ENCODE peak calls at places on chromosomes 7 and 10, in nine cellular contexts. R is IMR-90, V is AG10803, Z is right lobe of liver, B is heart right ventricle, X is NB4, D is ovary, A is AG04450, J is HepG2. P is an unnamed sample.
A peak's percentile ranks its signal among the peaks of the same experiment; 100 is the strongest.

GRCh38 chr10:70776455-70777005 is 8.6 kb downstream of the TBATA start:
- DNase-seq in R (no peak), J (no peak), D (no peak), Z (no peak), V (no peak), A (no peak), B (no peak), X (no peak), P (no peak)

GRCh38 chr7:25754333-25754732 is 397.7 kb upstream of the NFE2L3 start:
- DNase-seq in B (no peak), Z (no peak), V (no peak), X (no peak), D (peak; percentile 58), R (no peak), A (no peak), J (no peak), P (no peak)

GRCh38 chr10:72875250-72876055 is 18.1 kb upstream of the OIT3 start:
- DNase-seq in Z (no peak), V (peak; percentile 34), R (peak; percentile 43), A (peak; percentile 4), J (peak; percentile 18), X (peak; percentile 59), B (no peak), D (no peak), P (peak; percentile 61)

GRCh38 chr7:133850497-133851070 is 276.6 kb upstream of the LRGUK start:
- DNase-seq in A (no peak), X (no peak), D (no peak), J (no peak), Z (no peak), R (no peak), V (no peak), B (no peak), P (no peak)

GRCh38 chr10:4316166-4316810 is 509.7 kb upstream of the AKR1E2 start:
- DNase-seq in J (no peak), Z (no peak), D (no peak), V (peak; percentile 87), B (peak; percentile 22), R (peak; percentile 89), X (no peak), A (peak; percentile 4), P (peak; percentile 76)

GRCh38 chr10:24617771-24618396 is 105.8 kb downstream of the ARHGAP21 start:
- DNase-seq in D (peak; percentile 61), V (peak; percentile 41), X (peak; percentile 51), R (peak; percentile 31), J (peak; percentile 50), Z (peak; percentile 50), A (no peak), B (peak; percentile 63), P (peak; percentile 58)

GRCh38 chr10:70916241-70916640 is 27.9 kb upstream of the PCBD1 start:
- DNase-seq in R (no peak), A (no peak), X (no peak), B (no peak), D (no peak), J (no peak), V (no peak), Z (no peak), P (no peak)

GRCh38 chr7:158861936-158862704 is 5.8 kb downstream of the DYNC2I1 start:
- DNase-seq in R (no peak), Z (no peak), V (no peak), J (no peak), A (no peak), B (no peak), X (no peak), D (no peak), P (no peak)

GRCh38 chr7:16993543-16993942 is 111.8 kb upstream of the AGR3 start:
- DNase-seq in A (no peak), X (no peak), V (no peak), J (no peak), B (no peak), D (no peak), R (no peak), Z (no peak), P (no peak)

GRCh38 chr10:113788604-113789083 is 37.2 kb downstream of the PLEKHS1 start:
- DNase-seq in B (no peak), D (no peak), Z (no peak), V (peak; percentile 97), J (no peak), X (peak; percentile 40), R (peak; percentile 96), A (peak; percentile 77), P (peak; percentile 94)

GRCh38 chr7:18495412-18496335 is at the start of gene HDAC9:
- DNase-seq in X (peak; percentile 79), R (peak; percentile 48), D (no peak), B (peak; percentile 17), A (no peak), Z (no peak), J (no peak), V (peak; percentile 46), P (peak; percentile 40)

GRCh38 chr7:102140952-102141370 is 145.7 kb upstream of the SH2B2 start:
- DNase-seq in R (no peak), B (no peak), V (no peak), A (no peak), X (peak; percentile 71), J (no peak), D (no peak), Z (no peak), P (no peak)

GRCh38 chr7:108181073-108181985 is 51.2 kb upstream of the LAMB4 start:
- DNase-seq in X (peak; percentile 62), V (peak; percentile 58), J (peak; percentile 43), Z (no peak), R (peak; percentile 67), D (no peak), B (no peak), A (peak; percentile 30), P (peak; percentile 84)

DNA sequence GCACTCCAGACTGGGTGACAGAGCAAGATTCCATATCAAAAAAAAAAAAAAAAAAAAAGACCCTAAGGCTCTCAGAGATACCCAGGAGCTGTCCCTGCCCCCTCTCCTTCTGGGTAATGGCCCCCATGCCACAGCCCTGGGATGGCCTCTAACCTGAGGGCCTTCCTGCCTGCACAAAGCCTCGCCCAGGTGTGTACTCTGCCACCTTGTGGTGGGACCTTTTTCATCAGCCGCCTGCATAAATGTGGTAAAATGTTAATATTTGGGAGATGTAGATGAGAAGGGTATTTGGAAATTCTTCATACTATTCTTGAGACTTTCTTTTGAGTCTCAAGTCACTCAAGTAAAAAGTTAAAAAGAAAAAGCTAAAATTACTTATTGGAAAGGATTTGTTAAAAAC is 46.3 kb upstream of the RNF216 start:
- DNase-seq in J (peak; percentile 25), R (no peak), A (no peak), B (no peak), V (no peak), Z (peak; percentile 31), D (no peak), X (peak; percentile 55), P (peak; percentile 19)
- TF ChIP-seq CTCF in J (peak; percentile 70), R (peak; percentile 37), A (peak; percentile 49), B (no peak), V (peak; percentile 37), Z (peak; percentile 43), D (no peak), X (peak; percentile 64), P (peak; percentile 70)

GRCh38 chr7:104327534-104327933 is 869 bp upstream of the LHFPL3 start:
- DNase-seq in Z (no peak), X (no peak), D (no peak), J (no peak), B (no peak), V (no peak), A (no peak), R (no peak), P (no peak)

GRCh38 chr7:104328308-104328969 is at the start of gene LHFPL3:
- DNase-seq in V (no peak), X (no peak), B (no peak), D (no peak), R (no peak), A (no peak), J (no peak), Z (no peak), P (peak; percentile 0)

GRCh38 chr7:104327963-104328307 is 468 bp upstream of the LHFPL3 start:
- DNase-seq in Z (no peak), J (no peak), A (no peak), D (no peak), B (no peak), R (no peak), X (no peak), V (no peak), P (no peak)

GRCh38 chr7:104328970-104329825 is 795 bp downstream of the LHFPL3 start:
- DNase-seq in V (no peak), B (no peak), R (no peak), Z (no peak), A (no peak), J (no peak), X (no peak), D (no peak), P (peak; percentile 0)
- H3K4me3 ChIP-seq in V (no peak overlapping the region), B (peak overlapping the region; percentile 20), R (peak overlapping the region; percentile 24), Z (no peak overlapping the region), A (peak overlapping the region; percentile 34), J (no peak overlapping the region), X (no peak overlapping the region), D (no peak overlapping the region), P (no peak overlapping the region)

GRCh38 chr10:55180357-55180756 is 379.3 kb upstream of the PCDH15 start:
- DNase-seq in A (no peak), J (no peak), B (no peak), R (no peak), Z (no peak), X (no peak), V (no peak), D (no peak), P (no peak)

GRCh38 chr10:55169509-55169908 is 368.5 kb upstream of the PCDH15 start:
- DNase-seq in A (no peak), R (no peak), D (no peak), J (no peak), X (no peak), B (no peak), Z (no peak), V (no peak), P (no peak)

DNA sequence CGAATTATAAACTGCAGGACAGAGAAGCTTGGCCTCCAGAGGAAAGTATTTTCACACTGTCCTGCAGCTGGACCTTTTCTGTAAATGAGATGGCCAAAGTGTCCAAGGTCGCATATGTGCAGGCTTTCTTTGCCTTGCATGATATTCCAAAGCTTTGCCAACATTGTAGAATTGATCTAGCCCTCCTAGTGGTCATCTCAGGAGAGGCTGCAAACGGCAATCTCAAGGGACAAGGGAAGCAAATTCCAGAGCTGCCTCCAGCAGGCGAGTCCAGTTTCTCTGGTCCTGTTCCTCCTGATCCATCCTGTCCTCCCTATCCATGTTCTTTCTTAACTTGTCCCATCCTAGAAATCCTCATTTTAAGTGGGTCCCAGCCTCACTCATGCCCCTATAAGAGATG is 373.4 kb upstream of the PCDH15 start:
- DNase-seq in X (no peak), R (no peak), D (no peak), J (peak; percentile 8), V (no peak), A (no peak), B (no peak), Z (no peak), P (peak; percentile 1)
- TF ChIP-seq CTCF in X (peak; percentile 7), R (no peak), D (no peak), J (peak; percentile 10), V (no peak), A (no peak), B (no peak), Z (no peak), P (peak; percentile 31)

GRCh38 chr7:127993317-127993716 is 37.9 kb downstream of the LRRC4 start:
- DNase-seq in J (no peak), D (no peak), B (no peak), V (no peak), X (no peak), R (no peak), Z (no peak), A (no peak), P (no peak)
- H3K4me3 ChIP-seq in J (no peak overlapping the region), D (no peak overlapping the region), B (no peak overlapping the region), V (no peak overlapping the region), X (no peak overlapping the region), R (no peak overlapping the region), Z (no peak overlapping the region), A (no peak overlapping the region), P (no peak overlapping the region)

P was measured in choroid plexus epithelial cell.